ENCODE peak calls at places on chromosomes 12 and 14, in four cellular contexts. W is activated T-helper 1 cell treated with Interleukin-2 at 50 U/mL for 16 hours, U is substantia nigra, K is kidney glomerular epithelial cell. V is an unnamed sample.

GRCh38 chr12:130286041-130286440 is 51.6 kb upstream of the PIWIL1 start:
- DNase-seq in K (no peak), U (no peak), W (no peak), V (no peak)

GRCh38 chr14:75184447-75184846 is 8.0 kb upstream of the TMED10 start:
- DNase-seq in U (no peak), K (no peak), W (no peak), V (no peak)

GRCh38 chr12:82486524-82487235 is 128.4 kb downstream of the METTL25 start:
- DNase-seq in W (no peak), U (no peak), K (no peak), V (no peak)

GRCh38 chr12:39300799-39301198 is 142.1 kb downstream of the KIF21A start:
- DNase-seq in U (no peak), W (no peak), K (no peak), V (no peak)

GRCh38 chr14:53999061-53999488 is 42.5 kb upstream of the BMP4 start:
- DNase-seq in K (peak; percentile 81), U (no peak), W (no peak), V (no peak)

GRCh38 chr12:127928615-127929014 is 338.4 kb upstream of the TMEM132C start:
- DNase-seq in U (no peak), W (no peak), K (no peak), V (no peak)

GRCh38 chr12:131565256-131566005 is 145.5 kb upstream of the SFSWAP start:
- DNase-seq in W (no peak), K (no peak), U (no peak), V (no peak)

GRCh38 chr12:2540535-2540941 is 254.2 kb upstream of the FKBP4 start:
- DNase-seq in U (no peak), K (no peak), W (no peak), V (no peak)

GRCh38 chr12:12719496-12719895 is 2.3 kb downstream of the CDKN1B start:
- DNase-seq in K (peak; percentile 33), U (no peak), W (no peak), V (no peak)

GRCh38 chr14:94345344-94346072 is 22.4 kb upstream of the SERPINA6 start:
- DNase-seq in U (no peak), K (peak; percentile 72), W (no peak), V (no peak)

GRCh38 chr14:104368751-104369100 is 210.8 kb upstream of the C14orf180 start:
- DNase-seq in U (no peak), W (no peak), K (no peak), V (no peak)

GRCh38 chr12:24945822-24946221 is 3.1 kb downstream of the BCAT1 start:
- DNase-seq in K (no peak), U (no peak), W (no peak), V (no peak)

GRCh38 chr14:45891417-45892080 is 638.5 kb upstream of the MIS18BP1 start:
- DNase-seq in K (peak; percentile 3), U (no peak), W (no peak), V (peak; percentile 78)

GRCh38 chr14:95319312-95320075 is at the start of gene CLMN:
- DNase-seq in U (no peak), K (no peak), W (peak; percentile 2), V (peak; percentile 26)

GRCh38 chr12:26830358-26830757 is 2.6 kb downstream of the ITPR2 start:
- DNase-seq in W (no peak), K (no peak), U (no peak), V (no peak)

GRCh38 chr14:26596722-26597030 is 1.2 kb downstream of the NOVA1 start:
- DNase-seq in W (no peak), K (peak; percentile 14), U (no peak), V (no peak)

GRCh38 chr14:69105326-69105725 is 47.6 kb downstream of the DCAF5 start:
- DNase-seq in K (peak; percentile 69), W (no peak), U (no peak), V (no peak)

GRCh38 chr12:107377596-107378385 is 284.4 kb upstream of the CRY1 start:
- DNase-seq in W (no peak), U (no peak), K (no peak), V (no peak)

GRCh38 chr12:68871899-68872298 is 61.1 kb downstream of the CPM start:
- DNase-seq in U (no peak), K (no peak), W (no peak), V (no peak)

GRCh38 chr12:46371718-46372130 is 849 bp downstream of the SLC38A2 start:
- DNase-seq in W (peak; percentile 35), U (peak; percentile 57), K (peak; percentile 79), V (peak; percentile 70)

GRCh38 chr12:111596985-111597730 is 2.0 kb downstream of the ATXN2 start:
- DNase-seq in K (peak; percentile 31), U (peak; percentile 13), W (no peak), V (peak; percentile 55)

GRCh38 chr12:27807063-27807703 is 27.1 kb upstream of the MANSC4 start:
- DNase-seq in U (no peak), W (no peak), K (no peak), V (no peak)

GRCh38 chr14:71410578-71411279 is 503.5 kb downstream of the PCNX1 start:
- DNase-seq in W (no peak), K (no peak), U (no peak), V (no peak)

GRCh38 chr12:70842942-70843341 is 77.6 kb downstream of the PTPRR start:
- DNase-seq in W (no peak), U (no peak), K (no peak), V (no peak)

GRCh38 chr12:107564946-107565345 is 120.7 kb upstream of the PWP1 start:
- DNase-seq in U (no peak), K (no peak), W (no peak), V (peak; percentile 42)